ENCODE peak calls at places on chromosomes 16 and 17, in nine cellular contexts. V, O, T, U, H, M, S, R and C are unnamed samples.

GRCh38 chr16:2969545-2970521 is 685 bp downstream of the PAQR4 start:
- DNase-seq in R (peak; percentile 85), S (peak; percentile 23), M (peak; percentile 19), H (peak; percentile 31), O (peak; percentile 85), U (no peak), V (peak; percentile 7), T (no peak), C (peak; percentile 92)

GRCh38 chr16:12092347-12092882 is 115.9 kb downstream of the SNX29 start:
- DNase-seq in M (peak; percentile 90), R (no peak), T (no peak), H (peak; percentile 73), S (peak; percentile 88), U (no peak), V (peak; percentile 79), O (no peak), C (no peak)

GRCh38 chr17:6576038-6576437 is 19.7 kb upstream of the PITPNM3 start:
- DNase-seq in T (no peak), S (no peak), O (no peak), H (no peak), V (no peak), R (no peak), U (no peak), M (no peak), C (peak; percentile 18)

GRCh38 chr16:179431-179830 is 828 bp upstream of the HBQ1 start:
- DNase-seq in O (no peak), H (no peak), R (no peak), V (no peak), U (no peak), M (no peak), T (no peak), S (no peak), C (no peak)

GRCh38 chr17:20207295-20207985 is 198.3 kb downstream of the SPECC1 start:
- DNase-seq in S (no peak), T (no peak), H (no peak), O (no peak), U (no peak), R (no peak), M (no peak), V (no peak), C (no peak)

GRCh38 chr17:64323774-64324173 is 60.7 kb upstream of the TEX2 start:
- DNase-seq in M (no peak), S (no peak), O (no peak), U (no peak), V (no peak), H (no peak), T (no peak), R (peak; percentile 46), C (no peak)

GRCh38 chr16:57590654-57591085 is 37.8 kb upstream of the ADGRG1 start:
- DNase-seq in U (no peak), S (peak; percentile 83), V (no peak), M (peak; percentile 46), H (peak; percentile 70), R (no peak), T (peak; percentile 53), O (no peak), C (no peak)

GRCh38 chr17:18319604-18320256 is 4.6 kb downstream of the SMCR8 start:
- DNase-seq in M (peak; percentile 74), S (peak; percentile 79), O (peak; percentile 56), U (no peak), V (peak; percentile 34), T (no peak), H (peak; percentile 84), R (no peak), C (no peak)

GRCh38 chr16:59719121-59719520 is 985.0 kb upstream of the GOT2 start:
- DNase-seq in T (no peak), M (peak; percentile 35), U (no peak), O (no peak), V (no peak), R (no peak), S (no peak), H (no peak), C (no peak)

GRCh38 chr17:75153854-75154194 is 488 bp downstream of the JPT1 start:
- DNase-seq in V (no peak), U (peak; percentile 68), R (no peak), O (no peak), T (no peak), M (no peak), S (no peak), H (no peak), C (peak; percentile 46)

GRCh38 chr16:69535123-69536050 is 30.4 kb upstream of the NFAT5 start:
- DNase-seq in R (no peak), H (peak; percentile 59), O (no peak), M (peak; percentile 45), V (no peak), S (peak; percentile 56), U (no peak), T (no peak), C (no peak)

GRCh38 chr16:89456412-89456811 is 33.9 kb downstream of the ANKRD11 start:
- DNase-seq in O (no peak), H (no peak), R (no peak), T (no peak), V (no peak), S (no peak), U (no peak), M (no peak), C (no peak)

GRCh38 chr16:68264128-68265077 is at the start of gene SLC7A6:
- DNase-seq in T (no peak), H (peak; percentile 75), O (peak; percentile 76), U (peak; percentile 88), S (peak; percentile 68), M (peak; percentile 64), R (peak; percentile 94), V (no peak), C (peak; percentile 92)

GRCh38 chr17:2749784-2750181 is 331 bp upstream of the CCDC92B start:
- DNase-seq in H (peak; percentile 74), M (peak; percentile 58), U (no peak), O (peak; percentile 90), R (peak; percentile 95), T (no peak), V (peak; percentile 8), S (peak; percentile 78), C (peak; percentile 95)

GRCh38 chr17:37086329-37086728 is 137.6 kb downstream of the AATF start:
- DNase-seq in S (no peak), U (no peak), M (no peak), R (no peak), H (no peak), T (no peak), O (no peak), V (no peak), C (no peak)

GRCh38 chr16:52603015-52603414 is 56.1 kb upstream of the TOX3 start:
- DNase-seq in O (no peak), V (no peak), H (no peak), T (no peak), U (no peak), M (no peak), R (no peak), S (no peak), C (no peak)

GRCh38 chr16:56910114-56910511 is 21.8 kb upstream of the HERPUD1 start:
- DNase-seq in S (peak; percentile 17), T (no peak), R (no peak), M (no peak), O (no peak), V (no peak), H (no peak), U (no peak), C (no peak)

GRCh38 chr17:18362509-18363020 is 785 bp downstream of the SHMT1 start:
- DNase-seq in H (peak; percentile 36), O (no peak), U (peak; percentile 81), R (peak; percentile 41), S (peak; percentile 11), M (peak; percentile 41), V (no peak), T (no peak), C (peak; percentile 54)

GRCh38 chr17:31329221-31329620 is 7.8 kb upstream of the EVI2A start:
- DNase-seq in M (no peak), H (no peak), R (no peak), T (no peak), U (no peak), V (no peak), S (no peak), O (no peak), C (no peak)

GRCh38 chr16:55257971-55258613 is 65.9 kb upstream of the IRX6 start:
- DNase-seq in T (no peak), O (peak; percentile 84), U (peak; percentile 78), V (no peak), M (peak; percentile 21), R (no peak), S (peak; percentile 50), H (peak; percentile 49), C (peak; percentile 39)
- TF ChIP-seq CTCF in T (peak; percentile 83), O (peak; percentile 91), U (peak; percentile 80), V (peak; percentile 63), M (peak; percentile 49), R (peak; percentile 51), S (peak; percentile 51), H (peak; percentile 58), C (peak; percentile 46)

DNA sequence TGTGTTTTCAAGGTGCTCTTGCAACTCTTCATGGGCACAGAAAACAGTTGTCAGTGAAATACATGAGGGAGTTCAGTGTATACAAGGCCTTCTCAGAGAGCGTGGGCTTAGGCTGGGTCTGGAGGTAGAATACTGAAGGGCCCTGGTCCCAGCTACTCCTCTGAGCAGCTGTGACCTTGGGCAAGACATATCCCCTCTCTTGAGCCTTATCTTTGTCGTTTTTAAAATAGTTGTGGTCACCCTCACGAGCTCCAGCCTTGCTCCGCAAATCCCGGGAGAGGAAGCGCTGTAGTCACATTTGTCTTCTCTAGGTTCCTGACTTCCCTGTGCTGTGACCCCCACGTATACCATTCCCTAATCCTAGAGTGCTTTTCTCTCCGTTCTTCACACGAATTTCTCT is 3.6 kb downstream of the ZNRF1 start:
- DNase-seq in S (no peak), V (no peak), M (no peak), H (no peak), U (no peak), T (no peak), R (no peak), O (no peak), C (no peak)
- TF ChIP-seq CTCF in S (no peak), V (no peak), M (no peak), H (no peak), U (no peak), T (no peak), R (no peak), O (no peak), C (no peak)

DNA sequence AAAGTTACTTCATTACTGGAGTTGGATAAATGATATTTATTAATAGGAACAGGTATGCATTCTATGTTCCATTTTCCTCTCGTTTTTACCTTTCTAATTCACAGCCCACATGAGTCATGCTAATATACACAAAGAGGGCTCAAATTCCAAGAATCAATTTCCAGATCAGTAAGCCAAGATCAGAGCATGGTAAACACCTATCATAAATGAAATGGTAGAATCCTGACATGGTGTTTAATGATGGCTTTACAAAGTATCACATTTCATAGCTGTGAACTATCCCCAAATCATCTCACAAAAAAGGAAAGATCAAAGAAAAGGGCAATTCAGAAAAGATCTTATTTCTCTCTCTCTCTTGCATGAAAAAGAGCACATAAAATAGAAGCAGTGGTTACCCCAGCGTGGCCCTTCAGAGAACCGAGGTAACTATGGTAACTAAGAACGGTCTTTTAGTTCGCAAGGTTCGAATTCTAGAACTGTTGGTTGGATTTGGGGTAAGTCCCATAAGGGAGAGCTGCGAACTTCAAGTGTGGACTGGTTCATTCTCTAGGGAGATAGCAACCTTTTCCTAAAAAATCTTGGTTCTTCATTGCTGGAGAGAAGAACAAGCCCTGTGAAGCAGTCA is 73.0 kb downstream of the MARCHF10 start:
- DNase-seq in O (no peak), T (no peak), V (no peak), U (no peak), M (no peak), H (no peak), S (no peak), R (no peak), C (no peak)
- TF ChIP-seq CTCF in O (no peak), T (no peak), V (no peak), U (no peak), M (no peak), H (no peak), S (no peak), R (no peak), C (no peak)

GRCh38 chr16:7545251-7545650 is 212.6 kb downstream of the RBFOX1 start:
- DNase-seq in T (no peak), H (no peak), M (no peak), U (no peak), S (no peak), R (no peak), O (no peak), V (no peak), C (no peak)
- TF ChIP-seq CTCF in T (no peak), H (no peak), M (no peak), U (no peak), S (no peak), R (no peak), O (no peak), V (no peak), C (no peak)